ENCODE peak calls at places on chromosomes 16 and 17, in six cellular contexts. U is mucosa of gallbladder; E is naive thymus-derived CD8-positive, alpha-beta T cell; C is amniotic stem cell; F is pancreas; D is AG09319. O is an unnamed sample.
A peak's percentile ranks its signal among the peaks of the same experiment; 100 is the strongest.

GRCh38 chr16:69482410-69482951 is 58.1 kb downstream of the CYB5B start:
- DNase-seq in U (peak; percentile 17), C (no peak), F (peak; percentile 30), D (peak; percentile 66), E (no peak), O (peak; percentile 43)

GRCh38 chr17:34825102-34825501 is 136.2 kb downstream of the CCT6B start:
- DNase-seq in D (no peak), C (no peak), E (no peak), U (no peak), F (no peak), O (no peak)

GRCh38 chr17:33667052-33667509 is 374.0 kb upstream of the ASIC2 start:
- DNase-seq in U (no peak), C (no peak), E (no peak), D (no peak), F (no peak), O (no peak)

GRCh38 chr17:43766413-43767052 is 7.9 kb upstream of the SOST start:
- DNase-seq in D (no peak), F (peak; percentile 63), C (no peak), E (peak; percentile 41), U (peak; percentile 62), O (no peak)

GRCh38 chr17:40026816-40027613 is 11.8 kb downstream of the CSF3 start:
- DNase-seq in U (peak; percentile 83), C (peak; percentile 48), E (peak; percentile 74), F (peak; percentile 86), D (peak; percentile 43), O (peak; percentile 34)

GRCh38 chr16:84360170-84360569 is 8.2 kb upstream of the ATP2C2 start:
- DNase-seq in D (no peak), U (no peak), E (peak; percentile 15), C (no peak), F (no peak), O (no peak)

GRCh38 chr17:82702161-82702932 is 3.8 kb upstream of the RAB40B start:
- DNase-seq in C (no peak), U (no peak), E (no peak), D (no peak), F (no peak), O (no peak)

GRCh38 chr17:29063992-29064391 is 21.1 kb downstream of the PIPOX start:
- DNase-seq in E (no peak), F (no peak), U (no peak), D (no peak), C (no peak), O (no peak)

GRCh38 chr16:51556694-51557327 is 405.7 kb upstream of the SALL1 start:
- DNase-seq in D (peak; percentile 65), U (no peak), C (peak; percentile 63), E (no peak), F (no peak), O (peak; percentile 79)

GRCh38 chr16:9578459-9578858 is 487.0 kb downstream of the HAPSTR1 start:
- DNase-seq in U (no peak), F (no peak), E (no peak), C (no peak), D (no peak), O (no peak)

GRCh38 chr17:15351925-15352324 is 10.5 kb upstream of the TEKT3 start:
- DNase-seq in D (peak; percentile 56), C (peak; percentile 39), F (no peak), U (peak; percentile 60), E (no peak), O (peak; percentile 63)

GRCh38 chr16:86443508-86444130 is 66.7 kb upstream of the FOXF1 start:
- DNase-seq in F (no peak), E (no peak), C (no peak), D (no peak), U (no peak), O (no peak)

GRCh38 chr16:50683689-50684374 is 2.7 kb upstream of the SNX20 start:
- DNase-seq in E (peak; percentile 54), F (no peak), C (no peak), D (no peak), U (no peak), O (no peak)

GRCh38 chr17:79923974-79924638 is 84.9 kb upstream of the CBX4 start:
- DNase-seq in D (no peak), E (no peak), C (no peak), F (peak; percentile 59), U (peak; percentile 65), O (no peak)

GRCh38 chr17:73291260-73291801 is 20.5 kb downstream of the CDC42EP4 start:
- DNase-seq in F (peak; percentile 63), U (no peak), E (no peak), C (peak; percentile 70), D (peak; percentile 77), O (no peak)

GRCh38 chr17:27551701-27552466 is 79.1 kb upstream of the LGALS9 start:
- DNase-seq in C (no peak), D (no peak), F (peak; percentile 39), U (peak; percentile 74), E (no peak), O (no peak)

GRCh38 chr17:58272367-58273280 is 8.1 kb downstream of the MPO start:
- DNase-seq in C (no peak), F (no peak), D (no peak), U (no peak), E (no peak), O (no peak)

GRCh38 chr16:4218202-4218601 is 23.7 kb downstream of the SRL start:
- DNase-seq in U (no peak), F (no peak), C (no peak), D (no peak), E (no peak), O (no peak)

GRCh38 chr16:81510016-81510415 is 65.4 kb downstream of the CMIP start:
- DNase-seq in F (no peak), C (no peak), D (no peak), U (no peak), E (no peak), O (no peak)

GRCh38 chr16:69812213-69813014 is 50.3 kb downstream of the WWP2 start:
- DNase-seq in C (no peak), D (no peak), U (no peak), F (no peak), E (no peak), O (no peak)

GRCh38 chr16:11136600-11136999 is 119.4 kb downstream of the SOCS1 start:
- DNase-seq in D (no peak), F (no peak), C (no peak), U (no peak), E (no peak), O (no peak)

GRCh38 chr17:2399572-2400473 is 1.0 kb downstream of the MNT start:
- DNase-seq in E (peak; percentile 90), U (peak; percentile 96), D (peak; percentile 97), F (peak; percentile 98), C (peak; percentile 97), O (peak; percentile 88)

GRCh38 chr16:87895641-87896141 is 26.4 kb upstream of the SLC7A5 start:
- DNase-seq in U (peak; percentile 52), C (no peak), F (no peak), E (peak; percentile 54), D (no peak), O (no peak)

GRCh38 chr17:39376434-39376833 is 25.0 kb downstream of the FBXL20 start:
- DNase-seq in E (no peak), F (no peak), C (no peak), D (no peak), U (no peak), O (no peak)

GRCh38 chr17:39229274-39229913 is 3.6 kb upstream of the STAC2 start:
- DNase-seq in F (no peak), E (no peak), D (no peak), C (no peak), U (no peak), O (no peak)

GRCh38 chr17:19311421-19312215 is 50.9 kb downstream of the B9D1 start:
- DNase-seq in U (no peak), E (no peak), D (no peak), F (no peak), C (no peak), O (no peak)